ENCODE peak calls at places on chromosome 11, in nine cellular contexts. C is tibial nerve; R is heart left ventricle; L is IMR-90; Z is transverse colon; J is prostate gland; K is body of pancreas; T is CD8-positive, alpha-beta memory T cell; I is astrocyte. Q is an unnamed sample. For H3K4me1, the result is how much of the 10 kb centered on the place peaks cover.

GRCh38 chr11:70668204-70669202 is 270.2 kb downstream of the CTTN start:
- DNase-seq in C (no peak), R (no peak), L (peak), Z (no peak), J (no peak), K (no peak), T (no peak), I (peak), Q (no peak)

GRCh38 chr11:5700422-5701064 is 11.0 kb downstream of the TRIM22 start:
- DNase-seq in C (no peak), R (no peak), L (no peak), Z (no peak), J (no peak), K (no peak), T (no peak), I (no peak), Q (no peak)

GRCh38 chr11:18270102-18270501 is 4.0 kb downstream of the SAA1 start:
- DNase-seq in C (no peak), R (no peak), L (no peak), Z (no peak), J (no peak), K (no peak), T (no peak), I (no peak), Q (no peak)

GRCh38 chr11:3042496-3043314 is 14.5 kb downstream of the CARS1 start:
- DNase-seq in C (no peak), R (no peak), L (no peak), Z (no peak), J (no peak), K (peak), T (no peak), I (no peak), Q (no peak)

GRCh38 chr11:73972187-73972586 is 10.5 kb downstream of the UCP2 start:
- DNase-seq in C (no peak), R (no peak), L (no peak), Z (no peak), J (no peak), K (no peak), T (no peak), I (no peak), Q (no peak)

GRCh38 chr11:71117311-71117710 is 135.1 kb downstream of the SHANK2 start:
- DNase-seq in C (no peak), R (no peak), L (no peak), Z (no peak), J (no peak), K (no peak), T (no peak), I (no peak), Q (no peak)

GRCh38 chr11:57249384-57250319 is 12.6 kb upstream of the APLNR start:
- DNase-seq in C (peak), R (peak), L (peak), Z (peak), J (peak), K (peak), T (no peak), I (peak), Q (peak)

GRCh38 chr11:97743205-97743742 is 1277.5 kb upstream of the CNTN5 start:
- DNase-seq in C (no peak), R (no peak), L (peak), Z (no peak), J (no peak), K (no peak), T (no peak), I (peak), Q (no peak)

GRCh38 chr11:84398017-84398626 is 1112.0 kb upstream of the CCDC90B start:
- DNase-seq in C (no peak), R (no peak), L (peak), Z (no peak), J (no peak), K (no peak), T (no peak), I (peak), Q (no peak)

GRCh38 chr11:72578541-72578940 is 95.7 kb downstream of the PDE2A start:
- DNase-seq in C (no peak), R (no peak), L (no peak), Z (peak), J (no peak), K (peak), T (no peak), I (no peak), Q (no peak)

GRCh38 chr11:132220464-132220863 is 850.0 kb downstream of the NTM start:
- DNase-seq in C (no peak), R (no peak), L (peak), Z (no peak), J (no peak), K (no peak), T (no peak), I (peak), Q (no peak)

GRCh38 chr11:76742912-76743311 is 40.2 kb upstream of the TSKU start:
- DNase-seq in C (no peak), R (no peak), L (peak), Z (no peak), J (no peak), K (no peak), T (no peak), I (no peak), Q (no peak)

GRCh38 chr11:44861829-44862545 is 88.7 kb downstream of the TP53I11 start:
- DNase-seq in C (peak), R (peak), L (peak), Z (peak), J (no peak), K (peak), T (peak), I (peak), Q (peak)

GRCh38 chr11:119335091-119335654 is 846 bp downstream of the RNF26 start:
- DNase-seq in C (no peak), R (no peak), L (no peak), Z (no peak), J (no peak), K (no peak), T (no peak), I (no peak), Q (no peak)

GRCh38 chr11:64313491-64314145 is 3.7 kb downstream of the TRMT112 start:
- DNase-seq in C (no peak), R (peak), L (no peak), Z (peak), J (no peak), K (no peak), T (no peak), I (no peak), Q (no peak)

GRCh38 chr11:5042091-5042490 is 4.2 kb upstream of the OR52J3 start:
- DNase-seq in C (no peak), R (no peak), L (no peak), Z (no peak), J (no peak), K (no peak), T (no peak), I (no peak), Q (no peak)

GRCh38 chr11:119320593-119321524 is 3.9 kb upstream of the MCAM start:
- DNase-seq in C (no peak), R (peak), L (peak), Z (peak), J (no peak), K (peak), T (peak), I (peak), Q (no peak)

GRCh38 chr11:19252394-19253148 is 11.8 kb upstream of the E2F8 start:
- DNase-seq in C (no peak), R (no peak), L (no peak), Z (no peak), J (no peak), K (no peak), T (no peak), I (no peak), Q (no peak)

GRCh38 chr11:34501500-34501899 is 12.1 kb downstream of the ELF5 start:
- DNase-seq in C (no peak), R (no peak), L (peak), Z (no peak), J (no peak), K (no peak), T (no peak), I (peak), Q (no peak)

GRCh38 chr11:121696947-121697346 is 244.2 kb upstream of the SORL1-AS1 start:
- DNase-seq in C (no peak), R (no peak), L (no peak), Z (no peak), J (no peak), K (no peak), T (no peak), I (no peak), Q (no peak)

GRCh38 chr11:47161134-47161854 is 15.4 kb downstream of the ARFGAP2 start:
- DNase-seq in C (peak), R (peak), L (peak), Z (peak), J (peak), K (peak), T (peak), I (no peak), Q (peak)

GRCh38 chr11:65780770-65781151 is at the start of gene AP5B1:
- DNase-seq in C (peak), R (peak), L (peak), Z (peak), J (peak), K (peak), T (peak), I (peak), Q (peak)

GRCh38 chr11:74320538-74320937 is 9.1 kb upstream of the P4HA3 start:
- DNase-seq in C (no peak), R (no peak), L (peak), Z (no peak), J (no peak), K (no peak), T (no peak), I (no peak), Q (no peak)

GRCh38 chr11:1335811-1336761 is 26.7 kb upstream of the TOLLIP start:
- DNase-seq in C (peak), R (peak), L (peak), Z (peak), J (peak), K (peak), T (peak), I (peak), Q (no peak)
- H3K4me3 ChIP-seq in C (peak), R (peak), L (peak), Z (peak), J (peak), K (no peak), T (peak), I (peak), Q (peak)

GRCh38 chr11:78164471-78164870 is 24.0 kb downstream of the KCTD21 start:
- DNase-seq in C (no peak), R (no peak), L (no peak), Z (no peak), J (no peak), K (no peak), T (no peak), I (no peak), Q (no peak)
- H3K27ac ChIP-seq in C (no peak), R (peak), L (no peak), Z (no peak), J (no peak), K (no peak), T (no peak), I (no peak), Q (no peak)

GRCh38 chr11:27388001-27388400 is 25.0 kb upstream of the CCDC34 start:
- DNase-seq in C (no peak), R (no peak), L (no peak), Z (no peak), J (no peak), K (no peak), T (no peak), I (no peak), Q (no peak)

GRCh38 chr11:27390959-27391326 is 27.9 kb upstream of the CCDC34 start:
- DNase-seq in C (no peak), R (no peak), L (peak), Z (no peak), J (no peak), K (no peak), T (no peak), I (peak), Q (peak)

GRCh38 chr11:27387362-27387761 is 24.3 kb upstream of the CCDC34 start:
- DNase-seq in C (no peak), R (no peak), L (no peak), Z (no peak), J (no peak), K (no peak), T (no peak), I (no peak), Q (no peak)

GRCh38 chr11:27390318-27390958 is 27.4 kb upstream of the CCDC34 start:
- DNase-seq in C (no peak), R (no peak), L (no peak), Z (no peak), J (no peak), K (no peak), T (no peak), I (no peak), Q (no peak)

GRCh38 chr11:27388869-27389268 is 25.9 kb upstream of the CCDC34 start:
- DNase-seq in C (no peak), R (no peak), L (peak), Z (no peak), J (no peak), K (no peak), T (no peak), I (peak), Q (no peak)
- H3K4me1 ChIP-seq in C (under half), R (under half), L (under half), Z (half or more), J (under half), K (half or more), T (under half), I (half or more), Q (half or more)

GRCh38 chr11:85718126-85718943 is 32.3 kb upstream of the CCDC89 start:
- DNase-seq in C (no peak), R (no peak), L (peak), Z (no peak), J (no peak), K (no peak), T (no peak), I (no peak), Q (no peak)
- H3K4me3 ChIP-seq in C (peak), R (peak), L (peak), Z (no peak), J (no peak), K (no peak), T (no peak), I (peak), Q (peak)

GRCh38 chr11:12235945-12236743 is 125.8 kb downstream of the MICAL2 start:
- DNase-seq in C (no peak), R (no peak), L (peak), Z (peak), J (peak), K (no peak), T (peak), I (peak), Q (no peak)

GRCh38 chr11:12235549-12235944 is 125.2 kb downstream of the MICAL2 start:
- DNase-seq in C (no peak), R (no peak), L (peak), Z (no peak), J (no peak), K (no peak), T (no peak), I (no peak), Q (peak)

GRCh38 chr11:12238420-12238819 is 128.0 kb downstream of the MICAL2 start:
- DNase-seq in C (no peak), R (no peak), L (no peak), Z (no peak), J (no peak), K (no peak), T (no peak), I (no peak), Q (no peak)

GRCh38 chr11:12236744-12237101 is 126.3 kb downstream of the MICAL2 start:
- DNase-seq in C (no peak), R (no peak), L (no peak), Z (no peak), J (no peak), K (no peak), T (no peak), I (no peak), Q (no peak)

GRCh38 chr11:12237381-12237784 is 127.0 kb downstream of the MICAL2 start:
- DNase-seq in C (no peak), R (no peak), L (no peak), Z (no peak), J (no peak), K (no peak), T (no peak), I (no peak), Q (no peak)
- H3K27ac ChIP-seq in C (peak), R (peak), L (peak), Z (peak), J (no peak), K (no peak), T (no peak), I (peak), Q (no peak)

DNA sequence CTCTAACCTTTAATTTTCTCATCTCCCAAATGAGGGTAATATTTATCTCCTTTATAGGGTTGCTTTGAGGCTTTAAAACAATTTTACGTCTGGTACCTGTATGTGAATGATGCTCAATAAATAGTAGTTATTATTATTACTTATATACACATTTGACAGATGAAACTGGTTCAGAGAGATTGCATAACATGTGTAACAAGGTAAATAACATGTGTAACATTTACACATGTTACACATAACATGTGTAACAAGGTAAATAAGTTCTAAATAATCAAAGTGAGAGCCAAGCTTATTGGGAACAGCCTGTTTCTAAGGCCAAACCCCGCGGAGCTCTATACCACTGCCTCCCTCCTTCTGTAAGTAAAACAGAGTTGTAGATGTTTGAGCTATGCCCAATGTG is 100.9 kb downstream of the MPPED2 start:
- DNase-seq in C (no peak), R (no peak), L (no peak), Z (no peak), J (no peak), K (no peak), T (no peak), I (no peak), Q (no peak)
- H3K4me1 ChIP-seq in C (under half), R (under half), L (under half), Z (under half), J (under half), K (under half), T (under half), I (under half), Q (under half)

GRCh38 chr11:69012092-69013008 is 696 bp downstream of the MRGPRF start:
- DNase-seq in C (no peak), R (no peak), L (peak), Z (no peak), J (no peak), K (no peak), T (no peak), I (no peak), Q (no peak)

GRCh38 chr11:69011624-69012091 is 1.4 kb downstream of the MRGPRF start:
- DNase-seq in C (no peak), R (no peak), L (no peak), Z (no peak), J (no peak), K (no peak), T (no peak), I (no peak), Q (no peak)

GRCh38 chr11:69010361-69010891 is 2.6 kb downstream of the MRGPRF start:
- DNase-seq in C (no peak), R (no peak), L (peak), Z (no peak), J (no peak), K (no peak), T (no peak), I (no peak), Q (no peak)

GRCh38 chr11:69009441-69010211 is 3.4 kb downstream of the MRGPRF start:
- DNase-seq in C (no peak), R (no peak), L (no peak), Z (no peak), J (no peak), K (no peak), T (no peak), I (no peak), Q (peak)

GRCh38 chr11:69010964-69011623 is 2.0 kb downstream of the MRGPRF start:
- DNase-seq in C (peak), R (peak), L (peak), Z (peak), J (peak), K (peak), T (no peak), I (peak), Q (peak)
- H3K4me3 ChIP-seq in C (peak), R (peak), L (peak), Z (peak), J (peak), K (no peak), T (no peak), I (no peak), Q (peak)

Q was measured in SJSA1.